ENCODE peak calls at places on chromosomes 11 and 22, in four cellular contexts. L is uterus, W is heart left ventricle, Z is left lung. R is an unnamed sample. For H3K4me1, the result is how much of the 10 kb centered on the place peaks cover.

GRCh38 chr11:73124796-73125195 is 17.3 kb downstream of the FCHSD2 start:
- DNase-seq in L (no peak), Z (no peak), W (no peak), R (no peak)

GRCh38 chr11:100878474-100878873 is 191.4 kb downstream of the ARHGAP42 start:
- DNase-seq in L (no peak), Z (no peak), W (no peak), R (no peak)

GRCh38 chr22:50441428-50441993 is 33.3 kb downstream of the SBF1 start:
- DNase-seq in L (no peak), W (no peak), Z (no peak), R (peak)

GRCh38 chr11:122494171-122494570 is 161.4 kb upstream of the UBASH3B start:
- DNase-seq in Z (no peak), L (no peak), W (no peak), R (no peak)

GRCh38 chr11:82268627-82269026 is 465.0 kb downstream of the FAM181B start:
- DNase-seq in W (no peak), L (no peak), Z (no peak), R (no peak)

GRCh38 chr11:27228232-27228631 is 134.8 kb downstream of the CCDC34 start:
- DNase-seq in W (no peak), L (no peak), Z (no peak), R (no peak)

GRCh38 chr11:37511425-37511933 is 913.4 kb upstream of the RAG2 start:
- DNase-seq in L (no peak), Z (no peak), W (no peak), R (peak)

GRCh38 chr11:72738199-72739141 is 13.7 kb downstream of the ARAP1 start:
- DNase-seq in L (no peak), W (peak), Z (peak), R (no peak)

GRCh38 chr22:44026630-44027511 is 2.8 kb downstream of the PARVB start:
- DNase-seq in Z (peak), W (peak), L (peak), R (no peak)

GRCh38 chr11:35683728-35684339 is 21.3 kb downstream of the TRIM44 start:
- DNase-seq in Z (no peak), W (no peak), L (no peak), R (no peak)

DNA sequence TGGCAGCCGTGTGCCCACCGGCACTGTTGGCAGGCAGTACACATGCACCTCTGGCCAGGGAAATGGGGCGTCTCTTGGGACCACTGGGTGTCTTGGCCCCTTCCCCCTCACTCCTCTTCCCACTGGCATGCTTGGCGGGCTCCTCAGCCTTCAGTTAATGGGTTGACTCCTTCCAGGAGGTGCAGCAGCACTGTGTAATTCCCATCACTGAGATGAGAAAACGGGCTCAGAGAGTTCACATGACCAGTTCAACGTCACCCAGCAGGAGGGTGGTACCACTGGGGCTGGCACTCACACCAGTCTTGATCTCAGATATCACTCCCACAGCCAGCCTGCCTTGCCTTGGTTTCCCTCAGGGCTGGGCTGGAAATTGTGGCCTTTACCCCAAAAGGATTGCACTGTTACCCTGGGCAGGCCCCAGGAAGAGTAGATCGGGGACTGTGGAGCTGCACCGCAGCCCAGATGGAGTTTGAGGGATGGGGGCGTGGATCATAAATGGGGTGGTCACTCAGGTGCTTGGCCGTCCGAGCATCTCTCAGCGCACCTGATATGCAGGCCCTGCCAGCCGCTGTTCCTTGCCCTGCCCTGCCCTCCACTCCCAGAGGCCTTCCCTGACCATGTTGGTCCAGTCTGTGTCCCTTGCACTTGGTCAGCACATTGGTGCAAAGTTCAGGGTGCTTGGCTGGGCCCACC is 16.9 kb downstream of the CAPN5 start:
- DNase-seq in L (peak), W (peak), Z (peak), R (peak)
- H3K27ac ChIP-seq in L (peak), W (no peak), Z (no peak), R (no peak)

DNA sequence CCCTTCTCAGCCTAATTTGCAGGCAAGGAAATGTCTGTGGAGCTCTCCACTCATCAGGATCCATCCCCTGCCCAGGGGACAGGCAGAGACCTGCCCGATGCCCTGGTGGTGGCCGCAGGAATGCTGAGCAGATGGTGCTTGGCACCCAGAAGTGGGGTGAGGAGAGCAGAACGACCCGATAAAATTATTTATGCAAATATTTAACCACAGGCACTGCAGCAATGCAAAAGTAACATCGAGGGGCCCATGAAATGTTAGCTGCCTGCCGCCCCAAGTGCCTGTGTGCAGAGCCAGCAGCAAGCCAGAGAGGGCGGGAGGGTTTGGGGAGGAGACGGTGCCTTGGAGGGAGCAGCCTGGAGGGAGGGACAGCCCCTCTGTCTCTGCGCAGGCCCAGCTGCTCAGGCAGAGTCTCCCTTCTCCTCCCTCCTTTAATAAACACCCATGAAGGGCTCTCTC is 205.5 kb downstream of the CTTN start:
- DNase-seq in W (no peak), Z (no peak), L (no peak), R (no peak)
- TF ChIP-seq CTCF in W (no peak), Z (no peak), L (no peak), R (no peak)

DNA sequence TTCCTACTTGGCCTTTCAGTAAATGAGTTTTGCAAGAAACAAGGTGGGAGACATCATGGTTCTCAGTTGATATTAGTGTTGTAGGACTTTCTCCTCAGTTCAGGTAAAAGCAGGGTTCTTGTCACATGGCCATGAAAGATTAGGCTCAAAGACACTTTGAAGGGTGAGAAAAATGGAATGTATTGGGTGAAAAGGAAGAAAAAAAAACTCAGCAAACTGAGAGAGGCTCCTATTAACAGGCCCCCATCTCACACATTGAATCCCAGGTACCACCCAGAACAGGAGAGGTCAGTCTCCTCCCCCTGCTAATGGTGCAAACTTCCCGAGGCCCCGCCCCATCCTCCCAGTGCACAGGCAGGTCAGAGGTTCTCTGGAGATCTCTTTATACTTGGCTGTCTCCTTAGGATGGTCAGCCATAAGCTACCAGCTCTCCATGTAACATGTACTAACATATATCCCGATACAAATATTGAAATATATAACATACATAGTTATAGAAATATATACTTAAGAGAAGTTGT is 62.2 kb downstream of the MICAL2 start:
- DNase-seq in Z (no peak), L (no peak), W (no peak), R (no peak)
- H3K4me1 ChIP-seq in Z (under half), L (under half), W (under half), R (half or more)

GRCh38 chr11:125062196-125062930 is 742 bp upstream of the SLC37A2 start:
- DNase-seq in W (peak), Z (no peak), L (no peak), R (no peak)
- H3K27ac ChIP-seq in W (peak), Z (peak), L (peak), R (peak)

GRCh38 chr22:26889794-26890193 is 232.4 kb downstream of the MIAT start:
- DNase-seq in L (no peak), Z (no peak), W (no peak), R (no peak)

GRCh38 chr22:26888887-26889286 is 231.5 kb downstream of the MIAT start:
- DNase-seq in W (no peak), Z (no peak), L (no peak), R (no peak)

GRCh38 chr22:26891431-26891830 is 234.0 kb downstream of the MIAT start:
- DNase-seq in Z (no peak), W (no peak), L (no peak), R (no peak)

GRCh38 chr22:26892401-26893033 is 235.1 kb downstream of the MIAT start:
- DNase-seq in Z (peak), W (no peak), L (no peak), R (no peak)

DNA sequence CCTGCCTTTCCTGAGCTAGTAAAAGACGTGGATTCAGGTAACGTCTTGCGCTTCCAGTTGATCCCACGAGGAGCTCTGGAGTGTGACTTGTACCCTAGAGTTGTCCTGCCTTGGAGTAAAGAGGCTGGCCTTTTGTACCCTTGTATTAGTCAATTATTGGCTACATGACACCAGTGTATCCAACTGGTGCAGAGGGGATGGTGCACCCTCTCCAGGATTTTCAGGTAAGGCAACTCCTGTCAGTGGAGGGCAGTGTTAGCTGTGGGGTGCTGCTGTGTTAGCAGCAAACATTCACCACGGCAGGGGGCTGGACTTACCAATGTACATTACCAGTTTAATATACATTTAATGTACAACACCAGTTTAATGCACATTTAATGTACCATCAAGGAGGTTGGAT is 233.5 kb downstream of the MIAT start:
- DNase-seq in L (no peak), Z (no peak), W (no peak), R (no peak)
- TF ChIP-seq CTCF in L (no peak), Z (no peak), W (no peak), R (no peak)

GRCh38 chr22:17916226-17916889 is 108.0 kb downstream of the MICAL3 start:
- DNase-seq in L (no peak), W (no peak), Z (no peak), R (no peak)
- H3K4me1 ChIP-seq in L (under half), W (half or more), Z (under half), R (under half)